ENCODE peak calls at places on chromosome 2, in ten cellular contexts. One of them, this sample, is unnamed.

GRCh38 chr2:100818606-100819364 is 1.2 kb upstream of the NPAS2 start:
- DNase-seq in pancreas: peak
- DNase-seq in bronchial epithelial cell: peak
- DNase-seq in epithelial cell of esophagus: peak
- DNase-seq in coronary artery: peak
- DNase-seq in psoas muscle: peak
- DNase-seq in AG04449: no peak
- DNase-seq in cardiac muscle cell: peak
- DNase-seq in uterus: peak
- DNase-seq in activated B cell treated with CpG ODN at 0.5 μM for 24 hours: no peak
- DNase-seq in this sample: peak

GRCh38 chr2:85710687-85711577 is 16.8 kb downstream of the GNLY start:
- DNase-seq in pancreas: no peak
- DNase-seq in bronchial epithelial cell: no peak
- DNase-seq in epithelial cell of esophagus: no peak
- DNase-seq in coronary artery: no peak
- DNase-seq in psoas muscle: peak
- DNase-seq in AG04449: no peak
- DNase-seq in cardiac muscle cell: no peak
- DNase-seq in uterus: no peak
- DNase-seq in activated B cell treated with CpG ODN at 0.5 μM for 24 hours: no peak
- DNase-seq in this sample: no peak

GRCh38 chr2:213015387-213016165 is 135.8 kb downstream of the IKZF2 start:
- DNase-seq in pancreas: no peak
- DNase-seq in bronchial epithelial cell: no peak
- DNase-seq in epithelial cell of esophagus: no peak
- DNase-seq in coronary artery: no peak
- DNase-seq in psoas muscle: no peak
- DNase-seq in AG04449: no peak
- DNase-seq in cardiac muscle cell: no peak
- DNase-seq in uterus: no peak
- DNase-seq in activated B cell treated with CpG ODN at 0.5 μM for 24 hours: no peak
- DNase-seq in this sample: no peak

GRCh38 chr2:20491739-20492531 is 45.1 kb downstream of the RHOB start:
- DNase-seq in pancreas: no peak
- DNase-seq in bronchial epithelial cell: no peak
- DNase-seq in epithelial cell of esophagus: no peak
- DNase-seq in coronary artery: no peak
- DNase-seq in psoas muscle: peak
- DNase-seq in AG04449: no peak
- DNase-seq in cardiac muscle cell: peak
- DNase-seq in uterus: no peak
- DNase-seq in activated B cell treated with CpG ODN at 0.5 μM for 24 hours: no peak
- DNase-seq in this sample: no peak

GRCh38 chr2:121220995-121221394 is 64.0 kb downstream of the TFCP2L1 start:
- DNase-seq in pancreas: no peak
- DNase-seq in bronchial epithelial cell: peak
- DNase-seq in epithelial cell of esophagus: peak
- DNase-seq in coronary artery: no peak
- DNase-seq in psoas muscle: no peak
- DNase-seq in AG04449: no peak
- DNase-seq in cardiac muscle cell: no peak
- DNase-seq in uterus: no peak
- DNase-seq in activated B cell treated with CpG ODN at 0.5 μM for 24 hours: no peak
- DNase-seq in this sample: peak

GRCh38 chr2:134232868-134233732 is 20.8 kb upstream of the MGAT5 start:
- DNase-seq in pancreas: no peak
- DNase-seq in bronchial epithelial cell: peak
- DNase-seq in epithelial cell of esophagus: peak
- DNase-seq in coronary artery: no peak
- DNase-seq in psoas muscle: no peak
- DNase-seq in AG04449: no peak
- DNase-seq in cardiac muscle cell: no peak
- DNase-seq in uterus: no peak
- DNase-seq in activated B cell treated with CpG ODN at 0.5 μM for 24 hours: no peak
- DNase-seq in this sample: peak

GRCh38 chr2:205563646-205564045 is 118.7 kb upstream of the NRP2 start:
- DNase-seq in pancreas: no peak
- DNase-seq in bronchial epithelial cell: no peak
- DNase-seq in epithelial cell of esophagus: no peak
- DNase-seq in coronary artery: no peak
- DNase-seq in psoas muscle: no peak
- DNase-seq in AG04449: no peak
- DNase-seq in cardiac muscle cell: peak
- DNase-seq in uterus: no peak
- DNase-seq in activated B cell treated with CpG ODN at 0.5 μM for 24 hours: no peak
- DNase-seq in this sample: peak

GRCh38 chr2:151097118-151097517 is 164.5 kb downstream of the RBM43 start:
- DNase-seq in pancreas: no peak
- DNase-seq in bronchial epithelial cell: no peak
- DNase-seq in epithelial cell of esophagus: no peak
- DNase-seq in coronary artery: no peak
- DNase-seq in psoas muscle: no peak
- DNase-seq in AG04449: no peak
- DNase-seq in cardiac muscle cell: no peak
- DNase-seq in uterus: no peak
- DNase-seq in activated B cell treated with CpG ODN at 0.5 μM for 24 hours: no peak
- DNase-seq in this sample: no peak

GRCh38 chr2:104412384-104412783 is 441.5 kb upstream of the POU3F3 start:
- DNase-seq in pancreas: no peak
- DNase-seq in bronchial epithelial cell: peak
- DNase-seq in epithelial cell of esophagus: peak
- DNase-seq in coronary artery: no peak
- DNase-seq in psoas muscle: no peak
- DNase-seq in AG04449: no peak
- DNase-seq in cardiac muscle cell: peak
- DNase-seq in uterus: no peak
- DNase-seq in activated B cell treated with CpG ODN at 0.5 μM for 24 hours: no peak
- DNase-seq in this sample: peak

GRCh38 chr2:241882090-241882625 is 12.6 kb downstream of the RTP5 start:
- DNase-seq in pancreas: peak
- DNase-seq in bronchial epithelial cell: no peak
- DNase-seq in epithelial cell of esophagus: no peak
- DNase-seq in coronary artery: no peak
- DNase-seq in psoas muscle: peak
- DNase-seq in AG04449: no peak
- DNase-seq in cardiac muscle cell: no peak
- DNase-seq in uterus: peak
- DNase-seq in activated B cell treated with CpG ODN at 0.5 μM for 24 hours: no peak
- DNase-seq in this sample: peak

GRCh38 chr2:108988796-108989713 is at the start of gene EDAR:
- DNase-seq in pancreas: no peak
- DNase-seq in bronchial epithelial cell: peak
- DNase-seq in epithelial cell of esophagus: peak
- DNase-seq in coronary artery: no peak
- DNase-seq in psoas muscle: no peak
- DNase-seq in AG04449: no peak
- DNase-seq in cardiac muscle cell: peak
- DNase-seq in uterus: no peak
- DNase-seq in activated B cell treated with CpG ODN at 0.5 μM for 24 hours: no peak
- DNase-seq in this sample: peak

GRCh38 chr2:207532676-207533075 is 2.9 kb downstream of the CREB1 start:
- DNase-seq in pancreas: no peak
- DNase-seq in bronchial epithelial cell: no peak
- DNase-seq in epithelial cell of esophagus: no peak
- DNase-seq in coronary artery: no peak
- DNase-seq in psoas muscle: no peak
- DNase-seq in AG04449: no peak
- DNase-seq in cardiac muscle cell: no peak
- DNase-seq in uterus: no peak
- DNase-seq in activated B cell treated with CpG ODN at 0.5 μM for 24 hours: no peak
- DNase-seq in this sample: no peak

GRCh38 chr2:207530160-207531023 is 630 bp downstream of the CREB1 start:
- DNase-seq in pancreas: peak
- DNase-seq in bronchial epithelial cell: no peak
- DNase-seq in epithelial cell of esophagus: peak
- DNase-seq in coronary artery: no peak
- DNase-seq in psoas muscle: peak
- DNase-seq in AG04449: no peak
- DNase-seq in cardiac muscle cell: peak
- DNase-seq in uterus: peak
- DNase-seq in activated B cell treated with CpG ODN at 0.5 μM for 24 hours: peak
- DNase-seq in this sample: peak

GRCh38 chr2:207531024-207531411 is 1.3 kb downstream of the CREB1 start:
- DNase-seq in pancreas: no peak
- DNase-seq in bronchial epithelial cell: no peak
- DNase-seq in epithelial cell of esophagus: no peak
- DNase-seq in coronary artery: no peak
- DNase-seq in psoas muscle: no peak
- DNase-seq in AG04449: no peak
- DNase-seq in cardiac muscle cell: no peak
- DNase-seq in uterus: no peak
- DNase-seq in activated B cell treated with CpG ODN at 0.5 μM for 24 hours: no peak
- DNase-seq in this sample: no peak

GRCh38 chr2:207529330-207530159 is at the start of gene CREB1:
- DNase-seq in pancreas: peak
- DNase-seq in bronchial epithelial cell: peak
- DNase-seq in epithelial cell of esophagus: peak
- DNase-seq in coronary artery: peak
- DNase-seq in psoas muscle: peak
- DNase-seq in AG04449: peak
- DNase-seq in cardiac muscle cell: peak
- DNase-seq in uterus: peak
- DNase-seq in activated B cell treated with CpG ODN at 0.5 μM for 24 hours: peak
- DNase-seq in this sample: peak

DNA sequence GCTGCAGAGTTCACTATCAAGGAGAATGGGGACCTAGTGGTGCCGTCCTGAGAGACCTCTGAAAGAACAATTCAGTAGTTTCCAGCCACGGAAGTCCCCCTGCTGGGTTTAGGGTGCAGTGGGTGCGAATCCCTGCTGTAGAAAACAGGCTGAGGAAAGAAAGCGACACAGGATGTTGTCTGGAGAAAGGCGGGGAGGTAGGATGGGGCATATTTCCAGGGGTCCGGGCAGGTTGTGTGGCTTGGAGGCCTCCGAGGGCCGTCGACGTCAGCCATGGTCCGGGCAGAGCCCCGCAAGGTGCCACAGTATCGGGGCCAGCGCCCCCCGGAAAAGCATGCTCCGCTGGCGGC is 807 bp upstream of the CREB1 start:
- DNase-seq in pancreas: no peak
- DNase-seq in bronchial epithelial cell: no peak
- DNase-seq in epithelial cell of esophagus: peak
- DNase-seq in coronary artery: peak
- DNase-seq in psoas muscle: peak
- DNase-seq in AG04449: no peak
- DNase-seq in cardiac muscle cell: no peak
- DNase-seq in uterus: peak
- DNase-seq in activated B cell treated with CpG ODN at 0.5 μM for 24 hours: no peak
- DNase-seq in this sample: peak
- TF ChIP-seq CTCF in pancreas: no peak
- TF ChIP-seq CTCF in bronchial epithelial cell: no peak
- TF ChIP-seq CTCF in epithelial cell of esophagus: no peak
- TF ChIP-seq CTCF in coronary artery: no peak
- TF ChIP-seq CTCF in psoas muscle: no peak
- TF ChIP-seq CTCF in AG04449: peak
- TF ChIP-seq CTCF in cardiac muscle cell: peak
- TF ChIP-seq CTCF in uterus: peak
- TF ChIP-seq CTCF in activated B cell treated with CpG ODN at 0.5 μM for 24 hours: no peak
- TF ChIP-seq CTCF in this sample: no peak

GRCh38 chr2:230068658-230069080 is at the start of gene SLC16A14:
- DNase-seq in pancreas: no peak
- DNase-seq in bronchial epithelial cell: peak
- DNase-seq in epithelial cell of esophagus: peak
- DNase-seq in coronary artery: no peak
- DNase-seq in psoas muscle: no peak
- DNase-seq in AG04449: no peak
- DNase-seq in cardiac muscle cell: peak
- DNase-seq in uterus: peak
- DNase-seq in activated B cell treated with CpG ODN at 0.5 μM for 24 hours: no peak
- DNase-seq in this sample: peak
- TF ChIP-seq CTCF in pancreas: no peak
- TF ChIP-seq CTCF in bronchial epithelial cell: peak
- TF ChIP-seq CTCF in epithelial cell of esophagus: peak
- TF ChIP-seq CTCF in coronary artery: no peak
- TF ChIP-seq CTCF in psoas muscle: no peak
- TF ChIP-seq CTCF in AG04449: peak
- TF ChIP-seq CTCF in cardiac muscle cell: peak
- TF ChIP-seq CTCF in uterus: peak
- TF ChIP-seq CTCF in activated B cell treated with CpG ODN at 0.5 μM for 24 hours: no peak
- TF ChIP-seq CTCF in this sample: peak

DNA sequence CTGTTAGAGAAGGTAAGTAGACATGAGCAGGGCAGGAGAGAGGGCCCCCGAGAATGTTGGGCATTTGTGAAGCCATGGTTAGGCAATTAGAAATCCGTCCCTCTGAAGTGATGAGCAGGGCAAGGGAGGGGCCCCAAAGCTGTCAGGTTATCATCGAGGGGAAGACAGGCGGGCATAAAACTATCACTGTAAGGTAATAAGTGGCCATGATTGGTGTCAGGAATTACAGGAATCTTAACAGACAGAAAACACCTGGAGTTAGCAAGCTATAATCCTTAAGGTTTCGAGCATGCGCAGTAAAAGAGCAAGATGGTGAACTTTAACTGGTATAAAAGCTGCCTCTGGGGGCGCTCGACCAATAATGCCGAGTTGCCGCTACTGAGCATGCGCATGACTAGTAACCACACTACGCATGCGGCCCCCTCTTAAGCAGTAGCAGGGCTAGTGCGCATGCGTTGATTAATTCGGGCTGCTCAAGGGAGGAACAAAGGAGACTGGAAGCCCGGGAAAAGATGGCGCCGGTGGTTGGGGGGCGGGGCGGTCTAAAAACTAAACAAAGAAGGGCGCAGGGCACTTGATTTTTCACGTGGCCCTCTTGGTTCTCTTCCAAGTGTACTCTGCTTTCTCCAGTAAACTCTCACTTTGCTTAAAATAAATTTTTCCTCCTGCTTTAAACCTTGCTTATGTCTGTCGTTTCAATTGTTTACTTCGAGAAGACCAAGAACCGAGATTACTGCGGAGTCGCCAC is 5.5 kb downstream of the XRCC5 start:
- DNase-seq in pancreas: peak
- DNase-seq in bronchial epithelial cell: peak
- DNase-seq in epithelial cell of esophagus: peak
- DNase-seq in coronary artery: peak
- DNase-seq in psoas muscle: peak
- DNase-seq in AG04449: peak
- DNase-seq in cardiac muscle cell: peak
- DNase-seq in uterus: peak
- DNase-seq in activated B cell treated with CpG ODN at 0.5 μM for 24 hours: peak
- DNase-seq in this sample: peak
- TF ChIP-seq CTCF in pancreas: peak
- TF ChIP-seq CTCF in bronchial epithelial cell: peak
- TF ChIP-seq CTCF in epithelial cell of esophagus: peak
- TF ChIP-seq CTCF in coronary artery: peak
- TF ChIP-seq CTCF in psoas muscle: peak
- TF ChIP-seq CTCF in AG04449: peak
- TF ChIP-seq CTCF in cardiac muscle cell: peak
- TF ChIP-seq CTCF in uterus: peak
- TF ChIP-seq CTCF in activated B cell treated with CpG ODN at 0.5 μM for 24 hours: no peak
- TF ChIP-seq CTCF in this sample: peak

DNA sequence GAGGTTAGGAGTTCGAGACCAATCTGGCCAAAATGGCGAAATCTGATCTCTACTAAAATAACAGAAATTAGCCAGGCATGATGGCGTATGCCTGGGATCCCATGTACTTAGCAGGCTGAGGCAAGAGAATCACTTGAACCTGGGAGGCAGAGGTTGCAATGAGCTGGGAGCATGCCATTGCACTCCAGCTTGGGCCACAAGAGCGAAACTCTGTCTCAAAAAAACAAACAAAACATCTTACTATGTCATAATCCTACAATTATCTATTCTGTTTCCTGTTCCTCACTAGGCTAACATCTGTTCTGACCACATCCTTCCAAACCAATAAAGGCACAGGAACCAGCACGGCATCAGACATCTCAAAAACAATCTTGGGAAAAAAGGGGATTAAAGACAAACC is 361.8 kb upstream of the UBE2E3 start:
- DNase-seq in pancreas: no peak
- DNase-seq in bronchial epithelial cell: no peak
- DNase-seq in epithelial cell of esophagus: no peak
- DNase-seq in coronary artery: no peak
- DNase-seq in psoas muscle: no peak
- DNase-seq in AG04449: no peak
- DNase-seq in cardiac muscle cell: no peak
- DNase-seq in uterus: no peak
- DNase-seq in activated B cell treated with CpG ODN at 0.5 μM for 24 hours: no peak
- DNase-seq in this sample: no peak
- TF ChIP-seq CTCF in pancreas: no peak
- TF ChIP-seq CTCF in bronchial epithelial cell: no peak
- TF ChIP-seq CTCF in epithelial cell of esophagus: no peak
- TF ChIP-seq CTCF in coronary artery: no peak
- TF ChIP-seq CTCF in psoas muscle: no peak
- TF ChIP-seq CTCF in AG04449: no peak
- TF ChIP-seq CTCF in cardiac muscle cell: no peak
- TF ChIP-seq CTCF in uterus: no peak
- TF ChIP-seq CTCF in activated B cell treated with CpG ODN at 0.5 μM for 24 hours: no peak
- TF ChIP-seq CTCF in this sample: no peak